ENCODE peak calls at places on chromosome 1, in five cellular contexts. Q, P, V, B and U are unnamed samples.

GRCh38 chr1:169201084-169201619 is 94.7 kb downstream of the ATP1B1 start:
- DNase-seq in Q (no peak), P (no peak), V (no peak), B (peak), U (no peak)

GRCh38 chr1:157496121-157496526 is 56.2 kb downstream of the FCRL5 start:
- DNase-seq in Q (peak), P (no peak), V (peak), B (peak), U (peak)

GRCh38 chr1:182842265-182842664 is 3.1 kb downstream of the DHX9 start:
- DNase-seq in Q (no peak), P (no peak), V (no peak), B (no peak), U (no peak)

GRCh38 chr1:17207966-17208418 is 3.1 kb downstream of the PADI1 start:
- DNase-seq in Q (peak), P (peak), V (peak), B (peak), U (peak)

GRCh38 chr1:160400284-160400645 is at the start of gene VANGL2:
- DNase-seq in Q (no peak), P (peak), V (peak), B (peak), U (peak)

GRCh38 chr1:35915693-35916092 is 15.2 kb upstream of the AGO3 start:
- DNase-seq in Q (no peak), P (no peak), V (no peak), B (peak), U (peak)

GRCh38 chr1:227893696-227894305 is 53.9 kb downstream of the WNT9A start:
- DNase-seq in Q (no peak), P (no peak), V (no peak), B (no peak), U (no peak)

GRCh38 chr1:22808846-22809501 is 98.3 kb downstream of the EPHB2 start:
- DNase-seq in Q (no peak), P (no peak), V (no peak), B (peak), U (no peak)

GRCh38 chr1:9687876-9688582 is 36.5 kb downstream of the PIK3CD start:
- DNase-seq in Q (no peak), P (no peak), V (peak), B (peak), U (peak)

GRCh38 chr1:93738926-93739325 is 57.3 kb upstream of the BCAR3 start:
- DNase-seq in Q (no peak), P (no peak), V (no peak), B (no peak), U (no peak)

GRCh38 chr1:172680733-172681275 is 21.9 kb downstream of the FASLG start:
- DNase-seq in Q (no peak), P (no peak), V (no peak), B (no peak), U (peak)

GRCh38 chr1:10736623-10737267 is 59.7 kb downstream of the CASZ1 start:
- DNase-seq in Q (no peak), P (no peak), V (no peak), B (no peak), U (no peak)

GRCh38 chr1:179342740-179343404 is 22.9 kb upstream of the AXDND1 start:
- DNase-seq in Q (no peak), P (no peak), V (no peak), B (no peak), U (no peak)

GRCh38 chr1:54781023-54781723 is 16.9 kb upstream of the PARS2 start:
- DNase-seq in Q (no peak), P (no peak), V (no peak), B (peak), U (peak)

GRCh38 chr1:192763243-192763642 is 45.6 kb upstream of the RGS2 start:
- DNase-seq in Q (no peak), P (no peak), V (no peak), B (peak), U (no peak)

GRCh38 chr1:222424826-222425225 is 123.1 kb downstream of the HHIPL2 start:
- DNase-seq in Q (no peak), P (no peak), V (no peak), B (no peak), U (no peak)